ENCODE peak calls at places on chromosome 14, in six cellular contexts. One of them, this sample, is unnamed.

GRCh38 chr14:26104686-26105085 is 493.1 kb downstream of the NOVA1 start:
- DNase-seq in tibial artery: no peak
- DNase-seq in thoracic aorta: no peak
- DNase-seq in HFF-Myc: no peak
- DNase-seq in progenitor cell of endocrine pancreas: no peak
- DNase-seq in GM06990: no peak
- DNase-seq in this sample: no peak

GRCh38 chr14:59454131-59454530 is 11.0 kb downstream of the GPR135 start:
- DNase-seq in tibial artery: peak
- DNase-seq in GM06990: no peak
- DNase-seq in thoracic aorta: peak
- DNase-seq in progenitor cell of endocrine pancreas: no peak
- DNase-seq in HFF-Myc: peak
- DNase-seq in this sample: no peak

GRCh38 chr14:99574099-99574880 is 29.7 kb downstream of the CCDC85C start:
- DNase-seq in GM06990: no peak
- DNase-seq in progenitor cell of endocrine pancreas: no peak
- DNase-seq in thoracic aorta: no peak
- DNase-seq in tibial artery: no peak
- DNase-seq in HFF-Myc: no peak
- DNase-seq in this sample: no peak

GRCh38 chr14:85853996-85854526 is 324.1 kb downstream of the FLRT2 start:
- DNase-seq in progenitor cell of endocrine pancreas: no peak
- DNase-seq in tibial artery: no peak
- DNase-seq in HFF-Myc: no peak
- DNase-seq in thoracic aorta: no peak
- DNase-seq in GM06990: no peak
- DNase-seq in this sample: no peak

GRCh38 chr14:65211341-65211987 is 109.1 kb upstream of the MAX start:
- DNase-seq in GM06990: no peak
- DNase-seq in HFF-Myc: no peak
- DNase-seq in tibial artery: no peak
- DNase-seq in thoracic aorta: no peak
- DNase-seq in progenitor cell of endocrine pancreas: no peak
- DNase-seq in this sample: no peak

GRCh38 chr14:76256545-76256944 is 104.8 kb downstream of the GPATCH2L start:
- DNase-seq in thoracic aorta: no peak
- DNase-seq in HFF-Myc: no peak
- DNase-seq in progenitor cell of endocrine pancreas: no peak
- DNase-seq in GM06990: no peak
- DNase-seq in tibial artery: no peak
- DNase-seq in this sample: no peak

GRCh38 chr14:106094654-106095189 is 568.3 kb downstream of the TMEM121 start:
- DNase-seq in tibial artery: no peak
- DNase-seq in progenitor cell of endocrine pancreas: no peak
- DNase-seq in thoracic aorta: no peak
- DNase-seq in GM06990: no peak
- DNase-seq in HFF-Myc: no peak
- DNase-seq in this sample: no peak

GRCh38 chr14:98931911-98932310 is 340.1 kb downstream of the BCL11B start:
- DNase-seq in thoracic aorta: no peak
- DNase-seq in progenitor cell of endocrine pancreas: no peak
- DNase-seq in HFF-Myc: no peak
- DNase-seq in tibial artery: peak
- DNase-seq in GM06990: no peak
- DNase-seq in this sample: peak

GRCh38 chr14:92540472-92541048 is 27.0 kb downstream of the RIN3 start:
- DNase-seq in thoracic aorta: peak
- DNase-seq in tibial artery: peak
- DNase-seq in GM06990: no peak
- DNase-seq in HFF-Myc: peak
- DNase-seq in progenitor cell of endocrine pancreas: no peak
- DNase-seq in this sample: peak

GRCh38 chr14:39395555-39396254 is 36.5 kb downstream of the FBXO33 start:
- DNase-seq in HFF-Myc: no peak
- DNase-seq in progenitor cell of endocrine pancreas: no peak
- DNase-seq in GM06990: peak
- DNase-seq in thoracic aorta: no peak
- DNase-seq in tibial artery: no peak
- DNase-seq in this sample: no peak

GRCh38 chr14:79395061-79395460 is 816.2 kb downstream of the DIO2 start:
- DNase-seq in thoracic aorta: no peak
- DNase-seq in HFF-Myc: no peak
- DNase-seq in tibial artery: no peak
- DNase-seq in GM06990: no peak
- DNase-seq in progenitor cell of endocrine pancreas: no peak
- DNase-seq in this sample: no peak

GRCh38 chr14:91138511-91139359 is 24.9 kb downstream of the DGLUCY start:
- DNase-seq in tibial artery: no peak
- DNase-seq in thoracic aorta: no peak
- DNase-seq in HFF-Myc: no peak
- DNase-seq in progenitor cell of endocrine pancreas: no peak
- DNase-seq in GM06990: no peak
- DNase-seq in this sample: no peak

GRCh38 chr14:23538785-23539184 is 12.8 kb downstream of the ZFHX2 start:
- DNase-seq in thoracic aorta: no peak
- DNase-seq in tibial artery: no peak
- DNase-seq in progenitor cell of endocrine pancreas: no peak
- DNase-seq in GM06990: no peak
- DNase-seq in HFF-Myc: no peak
- DNase-seq in this sample: no peak

GRCh38 chr14:23539867-23540469 is 11.6 kb downstream of the ZFHX2 start:
- DNase-seq in GM06990: no peak
- DNase-seq in tibial artery: no peak
- DNase-seq in thoracic aorta: no peak
- DNase-seq in progenitor cell of endocrine pancreas: no peak
- DNase-seq in HFF-Myc: no peak
- DNase-seq in this sample: no peak

GRCh38 chr14:23537351-23538048 is 14.1 kb downstream of the ZFHX2 start:
- DNase-seq in progenitor cell of endocrine pancreas: no peak
- DNase-seq in GM06990: no peak
- DNase-seq in thoracic aorta: no peak
- DNase-seq in tibial artery: no peak
- DNase-seq in HFF-Myc: no peak
- DNase-seq in this sample: no peak

GRCh38 chr14:23538049-23538718 is 13.4 kb downstream of the ZFHX2 start:
- DNase-seq in progenitor cell of endocrine pancreas: no peak
- DNase-seq in GM06990: no peak
- DNase-seq in HFF-Myc: no peak
- DNase-seq in tibial artery: no peak
- DNase-seq in thoracic aorta: no peak
- DNase-seq in this sample: no peak

GRCh38 chr14:23539209-23539866 is 12.2 kb downstream of the ZFHX2 start:
- DNase-seq in GM06990: no peak
- DNase-seq in progenitor cell of endocrine pancreas: peak
- DNase-seq in thoracic aorta: no peak
- DNase-seq in tibial artery: no peak
- DNase-seq in HFF-Myc: no peak
- DNase-seq in this sample: no peak
- TF ChIP-seq CTCF in GM06990: peak
- TF ChIP-seq CTCF in progenitor cell of endocrine pancreas: peak
- TF ChIP-seq CTCF in thoracic aorta: peak
- TF ChIP-seq CTCF in tibial artery: peak
- TF ChIP-seq CTCF in HFF-Myc: peak
- TF ChIP-seq CTCF in this sample: peak

DNA sequence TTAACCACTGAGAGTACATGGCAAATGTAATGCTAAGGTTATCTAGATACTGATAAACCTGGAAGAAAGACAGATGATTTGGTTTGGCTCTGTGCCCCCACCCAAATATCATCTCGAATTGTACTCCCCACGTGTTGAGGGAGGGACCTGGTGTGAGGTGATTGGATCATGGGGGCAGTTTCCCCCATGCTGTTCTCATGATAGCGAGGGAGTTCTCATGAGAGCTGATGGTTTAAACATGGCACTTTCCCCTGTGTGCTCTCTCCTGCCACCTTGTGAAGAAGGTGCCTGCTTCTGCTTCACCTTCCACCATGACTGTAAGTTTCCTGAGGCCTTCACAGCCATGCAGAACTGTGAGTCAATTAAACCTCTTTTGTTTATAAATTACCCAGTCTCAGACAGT is 14.2 kb downstream of the NOXRED1 start:
- DNase-seq in GM06990: peak
- DNase-seq in thoracic aorta: no peak
- DNase-seq in tibial artery: no peak
- DNase-seq in HFF-Myc: no peak
- DNase-seq in progenitor cell of endocrine pancreas: no peak
- DNase-seq in this sample: no peak
- TF ChIP-seq CTCF in GM06990: peak
- TF ChIP-seq CTCF in thoracic aorta: no peak
- TF ChIP-seq CTCF in tibial artery: no peak
- TF ChIP-seq CTCF in HFF-Myc: no peak
- TF ChIP-seq CTCF in progenitor cell of endocrine pancreas: peak
- TF ChIP-seq CTCF in this sample: peak

DNA sequence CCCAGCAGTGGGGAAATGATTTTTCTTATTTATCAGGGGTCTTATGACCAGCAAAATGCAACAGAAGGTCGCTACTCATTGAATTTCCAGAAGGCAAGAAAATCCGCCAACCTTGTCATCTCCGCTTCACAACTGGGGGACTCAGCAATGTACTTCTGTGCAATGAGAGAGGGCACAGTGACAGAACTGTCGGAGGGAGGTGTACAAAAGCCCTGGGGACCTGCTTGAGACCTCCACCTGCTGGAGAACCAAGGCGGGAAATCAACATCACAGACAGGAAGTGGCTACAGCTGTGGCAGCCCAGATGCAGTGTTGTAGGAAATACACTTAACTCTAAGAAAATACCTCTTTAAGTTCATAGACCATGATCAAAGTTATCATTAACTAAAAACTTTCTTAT is 250.9 kb upstream of the OR4E1 start:
- DNase-seq in GM06990: peak
- DNase-seq in progenitor cell of endocrine pancreas: no peak
- DNase-seq in tibial artery: no peak
- DNase-seq in thoracic aorta: no peak
- DNase-seq in HFF-Myc: no peak
- DNase-seq in this sample: no peak
- TF ChIP-seq CTCF in GM06990: peak
- TF ChIP-seq CTCF in progenitor cell of endocrine pancreas: no peak
- TF ChIP-seq CTCF in tibial artery: no peak
- TF ChIP-seq CTCF in thoracic aorta: no peak
- TF ChIP-seq CTCF in HFF-Myc: no peak
- TF ChIP-seq CTCF in this sample: no peak

GRCh38 chr14:67245104-67245503 is 3.9 kb downstream of the PALS1 start:
- DNase-seq in progenitor cell of endocrine pancreas: no peak
- DNase-seq in thoracic aorta: no peak
- DNase-seq in tibial artery: no peak
- DNase-seq in GM06990: no peak
- DNase-seq in HFF-Myc: no peak
- DNase-seq in this sample: no peak

GRCh38 chr14:67239582-67239981 is 1.7 kb upstream of the PALS1 start:
- DNase-seq in thoracic aorta: no peak
- DNase-seq in tibial artery: no peak
- DNase-seq in HFF-Myc: no peak
- DNase-seq in GM06990: no peak
- DNase-seq in progenitor cell of endocrine pancreas: no peak
- DNase-seq in this sample: no peak

GRCh38 chr14:67240978-67241415 is 238 bp upstream of the PALS1 start:
- DNase-seq in thoracic aorta: peak
- DNase-seq in HFF-Myc: peak
- DNase-seq in progenitor cell of endocrine pancreas: peak
- DNase-seq in GM06990: peak
- DNase-seq in tibial artery: peak
- DNase-seq in this sample: peak

GRCh38 chr14:67240168-67240932 is 885 bp upstream of the PALS1 start:
- DNase-seq in HFF-Myc: no peak
- DNase-seq in GM06990: no peak
- DNase-seq in tibial artery: peak
- DNase-seq in thoracic aorta: no peak
- DNase-seq in progenitor cell of endocrine pancreas: no peak
- DNase-seq in this sample: no peak

DNA sequence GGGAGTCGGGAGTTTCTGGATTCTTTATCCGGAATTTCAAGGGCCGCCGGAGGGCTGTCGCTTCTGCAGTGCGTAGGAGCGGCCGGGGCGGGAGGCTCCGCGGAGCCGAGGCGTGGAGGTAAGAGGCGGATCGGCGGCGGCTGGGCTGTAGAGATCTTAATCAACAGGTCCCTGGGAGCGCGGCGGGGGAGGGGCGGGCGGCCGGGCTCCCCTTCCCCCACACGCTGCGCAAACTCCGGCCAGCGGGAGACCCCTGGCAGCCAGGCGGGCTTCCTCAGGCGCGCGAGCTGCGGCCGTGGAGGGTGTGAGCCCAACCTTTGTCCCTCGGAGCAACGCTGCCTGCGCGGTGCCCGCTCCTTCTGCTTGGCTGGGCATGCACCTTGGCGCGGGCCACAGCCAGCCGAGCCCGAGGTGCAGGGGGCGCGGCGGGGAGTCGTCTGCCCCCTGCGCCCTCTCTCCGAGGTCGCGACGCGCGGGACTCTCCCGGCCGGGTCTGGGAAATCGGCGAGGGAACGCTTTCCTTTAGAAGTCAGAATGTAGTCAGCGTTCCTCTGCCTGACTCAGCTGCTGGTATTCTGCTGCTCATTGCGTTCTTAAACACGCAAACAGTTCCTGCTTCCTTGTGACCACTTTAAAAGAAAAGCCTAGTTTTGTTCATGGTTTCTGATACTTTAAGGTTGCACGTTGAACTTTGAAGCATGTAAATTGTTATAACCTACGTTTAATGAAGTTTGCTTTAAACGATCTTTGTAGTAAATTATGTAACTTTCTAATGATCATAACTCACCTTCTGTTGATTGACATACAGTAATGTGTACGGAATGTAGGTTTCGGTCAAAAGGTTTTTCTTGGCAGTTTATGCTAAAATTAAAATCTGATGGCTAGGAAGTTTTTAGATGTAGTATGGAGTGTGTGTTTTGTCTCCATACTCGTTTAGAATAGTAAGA is at the start of gene PALS1:
- DNase-seq in thoracic aorta: no peak
- DNase-seq in GM06990: no peak
- DNase-seq in progenitor cell of endocrine pancreas: peak
- DNase-seq in HFF-Myc: no peak
- DNase-seq in tibial artery: peak
- DNase-seq in this sample: peak
- TF ChIP-seq CTCF in thoracic aorta: no peak
- TF ChIP-seq CTCF in GM06990: no peak
- TF ChIP-seq CTCF in progenitor cell of endocrine pancreas: no peak
- TF ChIP-seq CTCF in HFF-Myc: no peak
- TF ChIP-seq CTCF in tibial artery: no peak
- TF ChIP-seq CTCF in this sample: no peak

This sample was measured in RWPE2.